ENCODE peak calls at places on chromosomes 11 and 22, in five cellular contexts. Z is PC-3, W is endothelial cell of umbilical vein, R is foreskin fibroblast, L is fibroblast of the aortic adventitia. I is an unnamed sample.
A peak's percentile ranks its signal among the peaks of the same experiment; 100 is the strongest.

GRCh38 chr22:46845281-46846153 is 83.1 kb downstream of the TBC1D22A start:
- DNase-seq in R (peak; percentile 71), W (peak; percentile 76), L (peak; percentile 85), Z (peak; percentile 38), I (no peak)

GRCh38 chr11:31795706-31796522 is 15.2 kb downstream of the PAX6 start:
- DNase-seq in L (no peak), W (no peak), R (no peak), Z (no peak), I (no peak)

GRCh38 chr11:72084960-72085359 is 4.3 kb downstream of the LRRC51 start:
- DNase-seq in W (no peak), Z (no peak), L (no peak), R (no peak), I (no peak)

GRCh38 chr11:79615425-79615824 is 174.6 kb upstream of the TENM4 start:
- DNase-seq in R (no peak), W (no peak), Z (no peak), L (no peak), I (no peak)

GRCh38 chr22:38467904-38468760 is at the start of gene KDELR3:
- DNase-seq in L (peak; percentile 63), W (peak; percentile 55), R (peak; percentile 93), Z (peak; percentile 62), I (no peak)

GRCh38 chr11:115197433-115197832 is 306.8 kb downstream of the CADM1 start:
- DNase-seq in R (no peak), W (no peak), L (no peak), Z (no peak), I (no peak)

GRCh38 chr11:34356130-34356529 is 1.7 kb downstream of the ABTB2 start:
- DNase-seq in R (no peak), L (no peak), W (no peak), Z (no peak), I (no peak)

GRCh38 chr22:21755855-21756284 is 20.3 kb upstream of the YPEL1 start:
- DNase-seq in R (peak; percentile 81), W (peak; percentile 49), L (peak; percentile 81), Z (peak; percentile 57), I (no peak)

GRCh38 chr11:63888170-63889086 is 28.5 kb downstream of the RCOR2 start:
- DNase-seq in Z (peak; percentile 86), W (peak; percentile 20), R (peak; percentile 74), L (peak; percentile 48), I (peak; percentile 66)

GRCh38 chr22:30667092-30667485 is 586 bp downstream of the DUSP18 start:
- DNase-seq in L (peak; percentile 21), R (peak; percentile 39), W (peak; percentile 37), Z (no peak), I (no peak)

GRCh38 chr11:107102692-107103463 is 84.6 kb upstream of the GUCY1A2 start:
- DNase-seq in L (no peak), W (no peak), Z (no peak), R (no peak), I (no peak)

GRCh38 chr22:28179392-28179791 is 260.3 kb upstream of the PITPNB start:
- DNase-seq in Z (no peak), L (no peak), W (no peak), R (no peak), I (no peak)

GRCh38 chr11:73334244-73335203 is 26.4 kb downstream of the ARHGEF17 start:
- DNase-seq in W (peak; percentile 93), R (peak; percentile 94), Z (peak; percentile 62), L (peak; percentile 83), I (no peak)

GRCh38 chr22:44892803-44893730 is 116.7 kb downstream of the PHF21B start:
- DNase-seq in Z (no peak), W (no peak), R (no peak), L (no peak), I (no peak)

GRCh38 chr11:122690801-122691649 is 35.5 kb downstream of the UBASH3B start:
- DNase-seq in L (peak; percentile 74), Z (no peak), W (peak; percentile 55), R (peak; percentile 78), I (no peak)

GRCh38 chr22:27992294-27993165 is 73.5 kb upstream of the PITPNB start:
- DNase-seq in Z (no peak), R (no peak), W (no peak), L (no peak), I (no peak)

GRCh38 chr22:49948958-49949913 is 11.3 kb upstream of the PIM3 start:
- DNase-seq in L (no peak), W (no peak), Z (peak; percentile 76), R (no peak), I (no peak)

GRCh38 chr11:119320593-119321524 is 3.9 kb upstream of the MCAM start:
- DNase-seq in W (peak; percentile 73), R (peak; percentile 71), Z (peak; percentile 21), L (peak; percentile 31), I (no peak)

GRCh38 chr22:24585927-24586546 is 6.8 kb downstream of the LRRC75B start:
- DNase-seq in L (no peak), W (no peak), Z (no peak), R (no peak), I (no peak)

GRCh38 chr11:7548659-7549283 is 35.0 kb downstream of the PPFIBP2 start:
- DNase-seq in Z (peak; percentile 52), W (no peak), R (no peak), L (no peak), I (no peak)
- TF ChIP-seq CTCF in Z (peak; percentile 62), W (peak; percentile 15), R (no peak), L (no peak), I (peak; percentile 57)

DNA sequence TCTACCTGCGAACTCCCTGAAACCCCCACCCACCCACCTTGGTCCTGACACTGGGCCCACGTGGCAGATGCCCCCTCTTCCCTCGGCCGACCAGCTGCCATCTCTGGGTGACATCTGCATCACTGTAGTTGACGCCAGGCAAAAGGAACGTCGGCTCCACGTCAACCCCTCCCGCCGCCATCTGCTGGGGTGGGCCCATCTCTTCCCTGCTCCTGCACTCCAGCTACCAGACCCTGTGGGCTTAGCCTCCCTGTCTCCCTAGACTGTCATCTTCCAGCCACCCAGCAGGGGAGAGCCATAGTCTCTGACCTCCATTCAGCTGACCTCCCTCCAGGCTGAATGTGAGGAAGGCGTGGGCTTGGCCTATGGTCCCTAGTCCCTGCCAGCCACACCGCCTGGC is 21.3 kb downstream of the CHID1 start:
- DNase-seq in Z (no peak), W (no peak), R (no peak), L (no peak), I (no peak)
- TF ChIP-seq CTCF in Z (no peak), W (no peak), R (no peak), L (no peak), I (no peak)

DNA sequence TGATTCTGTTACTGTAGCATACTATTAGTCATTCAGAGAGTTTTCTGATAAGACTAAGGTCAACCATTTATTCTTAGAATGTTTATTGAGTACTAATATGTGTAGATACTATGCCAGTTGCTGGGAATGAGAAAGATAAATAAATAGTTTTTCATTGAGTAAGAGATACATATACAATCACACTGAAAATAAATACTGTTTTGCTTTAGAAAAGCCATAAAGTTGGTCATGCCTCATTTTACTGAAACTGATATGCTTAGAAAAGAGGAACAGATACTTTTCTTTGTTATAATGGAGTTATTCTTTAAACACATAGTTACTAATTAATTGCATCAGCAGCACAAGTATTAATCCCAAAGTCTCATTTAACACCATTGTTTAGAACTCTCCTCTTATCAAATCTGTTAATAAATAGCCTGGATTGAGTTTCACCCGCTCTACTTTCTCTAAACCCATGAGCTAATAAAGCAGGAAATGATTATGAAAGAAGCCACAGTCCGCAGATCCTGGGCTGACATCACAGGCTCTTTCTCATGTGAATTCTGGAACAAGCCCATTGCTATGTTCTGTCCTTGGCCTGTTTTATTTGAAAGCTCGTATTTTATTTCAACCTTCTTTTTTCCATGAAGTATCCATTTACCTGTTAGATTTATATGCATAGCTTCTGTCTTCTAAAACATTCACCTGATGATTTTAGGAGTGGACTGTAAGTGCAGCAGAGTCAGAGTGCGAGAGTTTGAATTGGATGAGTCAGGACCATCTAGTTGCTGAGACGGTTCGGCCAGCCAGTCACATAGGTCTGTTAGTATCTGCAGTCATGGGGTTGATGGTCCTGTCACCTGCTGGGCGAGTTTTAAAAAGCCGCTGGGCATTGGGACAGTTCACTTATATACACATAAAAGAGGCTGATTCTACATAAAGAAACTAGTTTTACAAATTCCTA is 35.5 kb downstream of the PIWIL4 start:
- DNase-seq in Z (peak; percentile 82), L (peak; percentile 86), R (peak; percentile 86), W (peak; percentile 66), I (peak; percentile 19)
- TF ChIP-seq CTCF in Z (peak; percentile 79), L (peak; percentile 65), R (peak; percentile 56), W (peak; percentile 40), I (peak; percentile 52)

DNA sequence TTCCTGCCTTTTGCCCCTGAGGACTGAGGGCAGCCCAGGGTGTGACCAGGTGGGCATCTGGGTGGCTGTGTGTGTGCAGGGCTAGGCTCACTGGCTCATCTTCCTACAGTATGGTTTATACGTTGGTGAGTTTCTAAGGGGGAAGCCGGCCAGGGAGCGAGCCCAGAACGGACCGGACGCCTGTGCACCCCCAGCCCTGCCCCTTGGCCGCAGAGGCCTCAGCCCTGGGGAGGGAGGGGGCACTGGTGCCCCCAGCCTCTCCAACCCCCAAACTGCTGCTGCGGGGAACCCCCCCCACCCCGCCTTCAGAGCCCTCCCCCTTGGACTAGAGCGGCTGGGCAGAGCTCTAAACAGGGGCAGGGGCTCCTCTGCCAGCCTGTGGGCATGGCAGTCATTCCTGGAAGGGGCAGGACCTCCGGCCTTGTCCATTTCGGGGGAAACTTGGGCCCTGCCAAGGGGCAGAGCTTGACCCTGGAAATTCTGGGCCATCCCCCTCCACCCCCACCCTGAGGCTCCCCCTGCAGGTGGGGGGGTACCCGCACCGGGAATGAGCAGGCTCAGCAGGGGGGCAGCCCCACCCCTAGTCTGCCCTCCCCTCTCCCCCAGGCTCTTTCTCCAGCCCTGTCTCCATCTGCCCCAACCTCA is 5.4 kb downstream of the YIF1A start:
- DNase-seq in R (no peak), L (no peak), Z (no peak), W (no peak), I (no peak)
- TF ChIP-seq CTCF in R (no peak), L (no peak), Z (peak; percentile 36), W (no peak), I (no peak)

GRCh38 chr22:20153945-20154344 is 3.1 kb upstream of the CCDC188 start:
- DNase-seq in L (no peak), W (no peak), Z (no peak), R (peak; percentile 39), I (no peak)
- TF ChIP-seq CTCF in L (no peak), W (no peak), Z (peak; percentile 13), R (no peak), I (no peak)

DNA sequence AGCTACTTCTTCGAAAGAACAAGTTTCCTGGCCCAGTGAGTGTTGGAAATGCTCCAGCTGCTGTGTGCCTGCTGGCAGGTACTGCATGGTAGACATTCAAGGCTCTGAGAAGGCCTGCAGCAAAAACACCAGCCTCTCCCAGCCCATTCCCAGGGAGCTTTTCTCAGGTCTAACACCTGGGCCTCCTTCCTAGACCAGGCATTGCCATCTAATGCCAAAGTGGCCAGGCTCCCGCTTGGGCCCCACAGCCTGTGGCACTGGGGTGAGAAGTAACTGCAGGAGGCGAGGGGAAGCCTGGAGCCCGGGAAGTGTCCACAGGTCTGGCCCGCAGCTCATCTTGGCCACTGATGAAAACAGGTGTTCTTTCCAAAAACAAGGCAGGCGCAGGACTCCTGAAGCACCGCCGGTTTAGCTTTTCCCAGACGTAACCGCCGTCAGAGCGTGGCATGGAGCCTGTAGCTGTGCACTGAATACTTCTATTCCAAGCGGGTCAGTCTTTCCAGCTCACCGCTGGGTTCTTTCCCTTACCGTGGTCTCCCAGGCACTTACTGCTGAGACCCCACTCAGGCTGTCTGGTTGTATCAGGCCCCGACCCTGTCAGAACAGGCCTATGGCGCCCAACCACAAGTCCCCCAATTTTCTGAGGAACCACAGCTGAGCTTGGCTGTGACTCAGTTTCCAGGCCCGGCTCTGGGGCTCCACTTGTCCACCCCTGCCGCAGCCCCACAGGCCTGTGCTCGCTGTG is 1.2 kb upstream of the TCIRG1 start:
- DNase-seq in W (no peak), Z (no peak), L (no peak), R (no peak), I (no peak)
- TF ChIP-seq CTCF in W (no peak), Z (no peak), L (no peak), R (no peak), I (no peak)